ENCODE peak calls at places on chromosome X, in five cellular contexts. O is GM23338, P is right lobe of liver, Y is uterus, K is astrocyte. R is an unnamed sample.

GRCh38 chrX:50723006-50723405 is 91.0 kb downstream of the SHROOM4 start:
- DNase-seq in O (no peak), P (no peak), Y (no peak), K (no peak), R (no peak)

GRCh38 chrX:107548775-107549174 is 79.5 kb upstream of the PRPS1 start:
- DNase-seq in O (no peak), P (no peak), Y (no peak), K (no peak), R (no peak)

GRCh38 chrX:84710611-84711010 is 208.4 kb upstream of the HDX start:
- DNase-seq in O (peak; percentile 17), P (no peak), Y (no peak), K (no peak), R (no peak)

GRCh38 chrX:7120578-7121219 is 26.8 kb upstream of the STS start:
- DNase-seq in O (no peak), P (no peak), Y (no peak), K (peak; percentile 10), R (no peak)

GRCh38 chrX:51257490-51257889 is 75.1 kb upstream of the NUDT10 start:
- DNase-seq in O (no peak), P (no peak), Y (no peak), K (no peak), R (no peak)

GRCh38 chrX:103734125-103734760 is 23.5 kb downstream of the TMEM31 start:
- DNase-seq in O (no peak), P (no peak), Y (no peak), K (no peak), R (no peak)

GRCh38 chrX:118502121-118502794 is 6.6 kb downstream of the DOCK11 start:
- DNase-seq in O (no peak), P (no peak), Y (no peak), K (no peak), R (no peak)

GRCh38 chrX:103157511-103158316 is 57.2 kb upstream of the BEX4 start:
- DNase-seq in O (peak; percentile 38), P (no peak), Y (no peak), K (peak; percentile 18), R (no peak)

GRCh38 chrX:112636951-112637541 is 42.7 kb downstream of the LHFPL1 start:
- DNase-seq in O (no peak), P (no peak), Y (no peak), K (peak; percentile 93), R (no peak)

GRCh38 chrX:95762716-95763115 is 921.9 kb upstream of the DIAPH2 start:
- DNase-seq in O (peak; percentile 48), P (no peak), Y (no peak), K (no peak), R (no peak)

GRCh38 chrX:115259238-115259875 is 25.5 kb upstream of the LRCH2 start:
- DNase-seq in O (no peak), P (no peak), Y (no peak), K (peak; percentile 1), R (no peak)

GRCh38 chrX:22674947-22675346 is 324.8 kb upstream of the DDX53 start:
- DNase-seq in O (no peak), P (no peak), Y (no peak), K (no peak), R (no peak)

GRCh38 chrX:67574696-67575095 is 30.9 kb downstream of the AR start:
- DNase-seq in O (no peak), P (no peak), Y (no peak), K (peak; percentile 21), R (no peak)

GRCh38 chrX:6041630-6042029 is 187.0 kb downstream of the NLGN4X start:
- DNase-seq in O (no peak), P (no peak), Y (no peak), K (peak; percentile 27), R (no peak)

GRCh38 chrX:133838761-133839676 is 146.4 kb downstream of the GPC3 start:
- DNase-seq in O (peak; percentile 76), P (no peak), Y (no peak), K (no peak), R (no peak)

GRCh38 chrX:68440940-68441339 is 7.6 kb upstream of the OPHN1 start:
- DNase-seq in O (no peak), P (no peak), Y (peak; percentile 86), K (peak; percentile 59), R (no peak)

DNA sequence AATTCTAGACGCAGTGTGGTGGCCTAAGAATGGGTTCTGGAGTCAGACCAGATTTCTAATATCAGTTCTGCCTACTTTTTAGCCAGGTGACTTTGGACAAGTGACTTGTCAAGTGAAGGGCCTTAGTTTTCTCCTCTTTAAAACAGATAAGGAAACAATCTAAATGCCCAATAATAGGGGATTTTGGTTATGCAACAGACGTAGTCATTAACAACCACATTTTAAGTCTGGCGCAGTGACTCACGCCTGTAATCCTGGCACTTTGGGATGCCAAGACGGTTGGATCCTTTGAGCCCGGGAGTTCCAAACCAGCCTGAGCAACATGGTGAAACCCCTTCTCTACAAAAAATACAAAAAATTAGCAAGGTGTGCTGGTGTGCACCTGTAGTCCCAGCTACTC is 2.1 kb upstream of the ZMYM3 start:
- DNase-seq in O (no peak), P (no peak), Y (no peak), K (peak; percentile 6), R (no peak)
- H3K27ac ChIP-seq in O (no peak overlapping the region), P (no peak overlapping the region), Y (peak overlapping the region; percentile 84), K (no peak overlapping the region), R (peak overlapping the region; percentile 51)

GRCh38 chrX:44913656-44914531 is 40.9 kb downstream of the KDM6A start:
- DNase-seq in O (no peak), P (no peak), Y (no peak), K (no peak), R (no peak)

GRCh38 chrX:44918722-44919121 is 45.7 kb downstream of the KDM6A start:
- DNase-seq in O (no peak), P (no peak), Y (no peak), K (no peak), R (no peak)

GRCh38 chrX:44914532-44915198 is 41.7 kb downstream of the KDM6A start:
- DNase-seq in O (no peak), P (no peak), Y (no peak), K (peak; percentile 64), R (no peak)

DNA sequence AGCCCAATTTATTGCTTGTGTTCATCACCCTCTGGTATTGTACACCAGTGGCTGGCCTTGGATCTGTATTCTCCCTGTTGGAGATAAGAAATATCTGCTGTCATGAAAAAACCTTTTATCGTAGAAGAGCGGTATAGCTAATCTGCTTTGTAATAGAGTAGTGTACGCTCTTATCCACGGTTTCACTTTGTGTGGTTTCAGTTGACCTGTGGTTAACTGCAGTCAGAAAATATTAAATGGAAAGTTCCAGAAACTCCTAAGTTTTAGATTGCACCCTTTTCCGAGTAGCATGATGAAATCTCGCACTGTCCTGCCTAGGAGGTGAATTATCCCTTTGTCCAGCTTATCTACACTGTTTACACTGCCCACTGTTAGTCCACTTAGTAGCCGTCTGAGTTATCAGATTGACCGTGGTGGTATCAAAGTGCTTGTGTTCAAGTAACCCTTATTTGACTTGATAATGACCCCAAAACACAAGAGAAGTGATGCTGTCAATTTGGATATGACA is 42.4 kb downstream of the KDM6A start:
- DNase-seq in O (no peak), P (no peak), Y (no peak), K (peak; percentile 59), R (no peak)
- H3K27ac ChIP-seq in O (no peak overlapping the region), P (peak overlapping the region; percentile 88), Y (no peak overlapping the region), K (peak overlapping the region; percentile 38), R (peak overlapping the region; percentile 59)

DNA sequence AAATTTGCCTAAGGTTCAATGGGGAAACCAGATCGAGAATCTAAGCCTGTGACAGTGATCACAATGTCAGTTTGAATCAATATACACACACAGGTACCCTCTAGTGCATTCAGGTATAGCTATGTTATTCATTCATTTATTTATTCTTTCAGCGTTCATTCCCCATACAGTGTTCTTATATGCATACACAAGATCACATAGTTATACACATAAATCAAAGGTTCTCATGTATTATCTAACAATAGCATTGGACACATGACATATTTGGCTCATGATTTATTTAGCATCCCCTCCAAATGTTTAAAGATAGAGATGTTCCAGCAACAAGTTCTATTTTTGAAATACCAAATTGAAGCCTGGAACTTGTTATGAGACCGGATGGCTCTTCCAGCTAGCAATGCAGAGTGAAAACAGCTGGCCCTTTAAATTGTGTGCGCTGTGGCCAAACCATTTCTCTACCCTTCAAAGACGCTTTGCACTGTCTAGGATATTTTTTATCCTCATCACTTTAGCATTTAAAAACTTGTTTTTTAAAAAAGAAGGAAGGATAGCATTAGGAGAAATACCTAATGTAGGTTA is 131.0 kb downstream of the ATXN3L start:
- DNase-seq in O (no peak), P (no peak), Y (peak; percentile 34), K (no peak), R (no peak)
- H3K27ac ChIP-seq in O (no peak overlapping the region), P (no peak overlapping the region), Y (no peak overlapping the region), K (no peak overlapping the region), R (no peak overlapping the region)

DNA sequence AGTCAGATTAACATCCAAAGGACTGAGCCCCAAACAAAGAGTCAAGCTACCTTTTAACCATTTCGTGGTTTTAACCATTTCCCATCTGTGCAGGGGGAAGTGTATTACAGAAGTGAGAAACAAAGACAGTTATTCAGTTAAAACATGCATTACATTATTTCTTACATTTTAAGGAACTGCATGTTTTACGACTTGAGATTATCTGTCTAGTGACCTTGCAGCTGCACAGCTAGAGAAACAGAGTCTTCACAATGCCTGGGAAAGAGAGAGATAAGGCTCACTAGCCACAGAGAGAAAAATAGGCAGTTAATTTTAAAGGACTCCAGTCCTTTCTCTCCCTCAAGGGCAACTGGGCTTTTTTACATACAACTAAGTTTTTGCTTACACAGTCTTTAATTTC is 48.7 kb upstream of the KLHL4 start:
- DNase-seq in O (no peak), P (no peak), Y (no peak), K (no peak), R (no peak)
- H3K27ac ChIP-seq in O (no peak overlapping the region), P (no peak overlapping the region), Y (no peak overlapping the region), K (no peak overlapping the region), R (no peak overlapping the region)

GRCh38 chrX:135391734-135392133 is 30.0 kb upstream of the SMIM10L2A start:
- DNase-seq in O (no peak), P (no peak), Y (no peak), K (no peak), R (no peak)
- H3K27ac ChIP-seq in O (no peak overlapping the region), P (no peak overlapping the region), Y (no peak overlapping the region), K (no peak overlapping the region), R (no peak overlapping the region)

DNA sequence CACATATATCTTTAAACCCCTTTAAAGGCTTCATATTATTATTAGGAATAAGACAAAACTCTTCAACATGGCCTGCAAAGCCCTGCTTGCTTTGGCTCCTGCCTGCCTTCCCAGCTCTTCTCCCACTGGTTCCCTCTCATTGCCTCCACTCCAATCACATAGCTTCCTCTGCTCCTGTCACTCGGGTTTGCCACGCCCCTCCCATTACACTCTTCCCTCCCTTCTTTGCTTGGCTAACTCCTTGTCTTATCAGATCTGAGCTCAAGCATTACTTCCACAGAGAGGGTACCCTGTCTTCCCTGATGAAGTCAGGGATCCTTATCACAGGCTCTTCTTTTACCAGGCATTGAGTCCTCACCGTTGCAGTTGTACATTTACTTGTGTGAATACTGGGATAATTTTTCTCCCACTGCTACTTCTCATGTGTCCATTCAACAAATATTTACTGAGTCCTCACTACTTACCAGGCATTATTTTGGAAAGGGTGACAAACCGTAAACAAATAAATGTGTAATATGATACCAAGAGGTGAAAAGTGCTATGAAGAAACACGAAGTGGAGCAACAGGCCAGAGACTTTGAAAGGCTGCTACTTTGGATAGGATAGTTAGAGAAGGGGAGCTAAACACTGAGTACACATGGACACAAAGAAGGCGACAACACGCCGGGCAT is 3.2 kb upstream of the VGLL1 start:
- DNase-seq in O (peak; percentile 40), P (no peak), Y (no peak), K (no peak), R (no peak)
- H3K27ac ChIP-seq in O (no peak overlapping the region), P (no peak overlapping the region), Y (no peak overlapping the region), K (no peak overlapping the region), R (no peak overlapping the region)

GRCh38 chrX:101550362-101550761 is at the start of gene ARMCX1:
- DNase-seq in O (peak; percentile 65), P (no peak), Y (peak; percentile 84), K (peak; percentile 67), R (peak; percentile 73)
- H3K27ac ChIP-seq in O (peak within 1 kb of the TSS; percentile 86), P (peak within 1 kb of the TSS; percentile 53), Y (peak within 1 kb of the TSS; percentile 95), K (peak within 1 kb of the TSS; percentile 93), R (peak within 1 kb of the TSS; percentile 83)

R was measured in dorsolateral prefrontal cortex.